ENCODE peak calls at places on chromosomes 11 and 22, in six cellular contexts. O is CD8-positive, alpha-beta T cell; K is tibial artery; T is SJCRH30; G is IMR-90; Q is left ventricle myocardium inferior. U is an unnamed sample.

GRCh38 chr11:62057069-62057468 is 66.7 kb upstream of the INCENP start:
- DNase-seq in K (no peak), T (no peak), O (no peak), G (no peak), Q (no peak), U (no peak)

GRCh38 chr11:125939081-125939521 is 6.7 kb upstream of the VSIG10L2 start:
- DNase-seq in O (peak; percentile 25), Q (no peak), K (no peak), G (no peak), T (no peak), U (no peak)

GRCh38 chr22:28116261-28116673 is 197.2 kb upstream of the PITPNB start:
- DNase-seq in T (no peak), K (peak; percentile 66), O (no peak), Q (peak; percentile 25), G (peak; percentile 90), U (no peak)

GRCh38 chr11:95228081-95228859 is 2.7 kb downstream of the SESN3 start:
- DNase-seq in G (no peak), Q (no peak), O (no peak), T (no peak), K (no peak), U (no peak)

GRCh38 chr11:116732740-116733385 is 39.9 kb downstream of the BUD13 start:
- DNase-seq in T (peak; percentile 81), G (peak; percentile 68), K (peak; percentile 38), Q (peak; percentile 44), O (peak; percentile 65), U (peak; percentile 79)

GRCh38 chr22:20785415-20785814 is 11.5 kb downstream of the SERPIND1 start:
- DNase-seq in G (no peak), T (no peak), K (no peak), O (no peak), Q (no peak), U (no peak)

GRCh38 chr22:38420734-38421133 is 34.3 kb downstream of the KCNJ4 start:
- DNase-seq in Q (no peak), K (no peak), T (no peak), G (no peak), O (no peak), U (no peak)

GRCh38 chr11:10927533-10927932 is 69.7 kb upstream of the ZBED5 start:
- DNase-seq in T (no peak), O (no peak), Q (no peak), K (no peak), G (no peak), U (no peak)

GRCh38 chr11:115084191-115084590 is 405.9 kb downstream of the NXPE2 start:
- DNase-seq in G (no peak), T (peak; percentile 2), Q (no peak), K (no peak), O (no peak), U (peak; percentile 39)

GRCh38 chr11:19025799-19026406 is 34.6 kb downstream of the MRGPRX2 start:
- DNase-seq in Q (no peak), T (no peak), O (no peak), K (no peak), G (peak; percentile 1), U (peak; percentile 9)

GRCh38 chr11:35013514-35014191 is 97.2 kb downstream of the PDHX start:
- DNase-seq in G (no peak), T (no peak), K (no peak), O (no peak), Q (no peak), U (no peak)

GRCh38 chr22:44753189-44754042 is 1.0 kb downstream of the ARHGAP8 start:
- DNase-seq in T (peak; percentile 70), G (peak; percentile 81), O (no peak), K (no peak), Q (no peak), U (no peak)

GRCh38 chr22:46340676-46341075 is 5.2 kb downstream of the TRMU start:
- DNase-seq in T (no peak), O (no peak), Q (no peak), K (no peak), G (no peak), U (no peak)

GRCh38 chr22:45221201-45221600 is 19.5 kb downstream of the KIAA0930 start:
- DNase-seq in G (no peak), O (no peak), Q (no peak), T (no peak), K (no peak), U (no peak)

DNA sequence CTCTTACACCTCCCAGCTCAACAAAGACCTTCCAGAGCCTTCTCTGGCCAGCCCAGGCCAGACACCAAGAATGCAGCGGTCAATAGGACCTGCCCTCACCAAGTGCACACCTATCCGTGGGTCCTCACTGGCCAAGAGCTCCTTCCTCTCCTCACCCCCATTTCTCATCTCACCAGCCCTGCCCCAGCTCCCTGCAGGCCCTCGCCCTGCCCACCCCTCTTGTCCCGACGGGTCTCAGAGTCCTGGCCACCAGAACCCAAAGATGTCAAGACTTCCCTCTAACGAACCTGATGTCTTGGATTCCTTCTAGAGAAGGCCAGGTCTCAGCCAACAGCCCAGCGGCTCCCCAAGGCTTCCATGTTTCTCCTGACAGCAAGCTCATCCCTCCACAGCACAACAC is 43.6 kb downstream of the IGF2 start:
- DNase-seq in G (no peak), O (no peak), T (no peak), Q (no peak), K (no peak), U (no peak)
- H3K4me1 ChIP-seq in G (peaks cover 25% of the 10 kb centered on the region), O (peaks cover 12% of the 10 kb centered on the region), T (peaks cover 56% of the 10 kb centered on the region), Q (peaks cover 70% of the 10 kb centered on the region), K (peaks cover 33% of the 10 kb centered on the region), U (peaks cover 8% of the 10 kb centered on the region)

GRCh38 chr22:50245214-50246072 is 620 bp upstream of the TUBGCP6 start:
- DNase-seq in G (no peak), Q (no peak), T (no peak), O (no peak), K (no peak), U (no peak)
- H3K4me1 ChIP-seq in G (peaks cover 17% of the 10 kb centered on the region), Q (peaks cover 78% of the 10 kb centered on the region), T (peaks cover 11% of the 10 kb centered on the region), O (peaks cover 64% of the 10 kb centered on the region), K (peaks cover 71% of the 10 kb centered on the region), U (peaks cover 17% of the 10 kb centered on the region)

DNA sequence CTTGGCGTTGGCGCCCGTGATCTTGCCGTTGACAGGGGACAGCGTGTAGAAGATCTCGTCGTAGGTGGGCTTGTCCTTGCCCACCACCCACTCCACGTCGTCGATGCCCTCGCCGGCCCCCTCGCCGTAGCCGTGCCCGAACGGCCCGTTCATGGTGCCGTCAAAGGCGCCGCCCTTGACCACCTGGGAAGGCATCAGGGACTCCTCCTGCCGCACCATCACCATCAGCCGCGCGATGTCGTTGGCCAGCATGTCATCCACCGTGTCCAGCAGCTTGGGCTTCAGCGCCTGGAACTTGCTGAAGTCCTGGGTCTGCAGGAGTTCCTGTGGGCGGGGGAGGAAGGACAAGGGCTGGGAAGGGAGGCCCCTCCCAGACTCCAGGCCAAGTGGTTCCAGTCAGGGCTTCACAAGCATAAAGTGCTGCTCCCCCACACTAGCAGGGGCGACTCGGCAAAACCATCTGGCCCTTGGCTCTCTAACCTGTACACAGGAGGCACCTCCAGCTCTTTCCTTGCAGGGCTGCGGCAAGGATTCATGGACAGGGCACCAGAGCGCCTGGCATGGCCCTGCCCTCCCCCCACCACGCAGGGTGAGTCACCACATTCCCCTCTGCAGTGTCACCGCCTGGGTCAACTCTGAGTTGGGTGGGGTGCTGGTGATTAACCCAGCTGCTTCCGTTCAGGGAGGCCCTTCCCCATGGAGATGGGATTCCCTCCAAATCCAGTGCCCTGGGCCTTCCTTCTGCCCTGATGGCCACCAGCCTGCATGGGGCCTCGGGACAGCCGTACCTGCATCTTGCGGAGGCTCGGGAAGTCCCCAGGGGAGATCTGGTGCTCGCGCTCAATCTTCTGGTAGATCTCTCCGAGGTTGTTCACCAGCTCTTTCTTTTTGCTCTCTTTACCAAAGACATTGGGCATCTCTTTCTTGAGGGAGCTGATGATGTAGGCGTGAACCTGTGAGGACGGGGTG is 10.4 kb upstream of the CDC42BPG start:
- DNase-seq in Q (peak; percentile 79), T (peak; percentile 75), K (peak; percentile 90), O (no peak), G (peak; percentile 91), U (peak; percentile 62)
- H3K4me1 ChIP-seq in Q (peaks cover 100% of the 10 kb centered on the region), T (peaks cover 68% of the 10 kb centered on the region), K (peaks cover 85% of the 10 kb centered on the region), O (peaks cover 95% of the 10 kb centered on the region), G (peaks cover 33% of the 10 kb centered on the region), U (peaks cover 19% of the 10 kb centered on the region)

GRCh38 chr22:23155143-23155542 is 9.9 kb downstream of the RAB36 start:
- DNase-seq in T (no peak), K (no peak), O (no peak), G (no peak), Q (no peak), U (no peak)

GRCh38 chr22:23153994-23154393 is 8.7 kb downstream of the RAB36 start:
- DNase-seq in Q (no peak), O (no peak), K (no peak), T (no peak), G (no peak), U (no peak)

GRCh38 chr22:23156286-23156685 is 11.0 kb downstream of the RAB36 start:
- DNase-seq in Q (no peak), T (no peak), G (no peak), K (no peak), O (no peak), U (no peak)

GRCh38 chr22:23155831-23156230 is 10.6 kb downstream of the RAB36 start:
- DNase-seq in T (no peak), O (no peak), K (no peak), Q (no peak), G (no peak), U (no peak)

DNA sequence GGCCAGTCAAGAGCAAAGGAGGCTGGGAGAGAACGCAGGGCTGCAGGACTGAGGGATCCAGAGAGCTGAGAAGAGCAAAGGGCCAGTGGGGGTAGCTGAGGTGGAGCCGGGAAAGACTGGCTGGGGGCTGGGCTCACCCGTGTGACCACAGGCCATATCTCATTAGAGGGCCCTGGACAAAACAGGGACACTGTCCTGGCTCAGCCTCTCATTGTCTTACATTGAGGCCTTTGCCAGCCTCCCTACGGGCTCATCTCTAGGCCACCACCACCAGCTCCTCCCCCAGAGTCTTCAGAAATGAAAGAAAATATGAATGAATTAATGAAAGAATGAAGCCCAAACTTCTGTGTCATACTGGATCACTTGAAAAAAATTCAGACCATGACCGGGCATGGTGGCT is 9.2 kb downstream of the RAB36 start:
- DNase-seq in G (no peak), K (no peak), Q (no peak), T (no peak), O (no peak), U (no peak)
- H3K4me1 ChIP-seq in G (no peaks in the 10 kb centered on the region), K (no peaks in the 10 kb centered on the region), Q (peaks cover 7% of the 10 kb centered on the region), T (no peaks in the 10 kb centered on the region), O (peaks cover 13% of the 10 kb centered on the region), U (no peaks in the 10 kb centered on the region)